ENCODE peak calls at places on chromosomes 2 and 18, in eight cellular contexts. A, P, G, S, C, N, V and I are unnamed samples.

GRCh38 chr2:112195167-112195766 is 57.1 kb downstream of the FBLN7 start:
- DNase-seq in A (no peak), P (no peak), G (no peak), S (no peak), C (no peak), N (no peak), V (no peak), I (no peak)

GRCh38 chr2:185208261-185208660 is 530.3 kb upstream of the FSIP2 start:
- DNase-seq in A (no peak), P (no peak), G (peak), S (no peak), C (no peak), N (peak), V (no peak), I (no peak)

GRCh38 chr18:55657572-55658331 is 69.8 kb upstream of the TCF4 start:
- DNase-seq in A (no peak), P (no peak), G (no peak), S (no peak), C (no peak), N (no peak), V (no peak), I (no peak)

GRCh38 chr2:104919127-104919526 is 65.2 kb downstream of the POU3F3 start:
- DNase-seq in A (no peak), P (no peak), G (no peak), S (no peak), C (no peak), N (no peak), V (no peak), I (no peak)

GRCh38 chr2:74333175-74333574 is 10.0 kb downstream of the SLC4A5 start:
- DNase-seq in A (peak), P (no peak), G (no peak), S (no peak), C (no peak), N (peak), V (no peak), I (no peak)

GRCh38 chr18:51157215-51157614 is 40.3 kb downstream of the MEX3C start:
- DNase-seq in A (no peak), P (no peak), G (no peak), S (no peak), C (no peak), N (no peak), V (no peak), I (no peak)

GRCh38 chr2:207481924-207482323 is 47.8 kb upstream of the CREB1 start:
- DNase-seq in A (no peak), P (no peak), G (no peak), S (no peak), C (no peak), N (no peak), V (no peak), I (no peak)

GRCh38 chr2:96240341-96241038 is 25.3 kb downstream of the TMEM127 start:
- DNase-seq in A (no peak), P (no peak), G (no peak), S (no peak), C (no peak), N (no peak), V (no peak), I (no peak)

GRCh38 chr18:46167971-46168370 is 63.8 kb downstream of the HAUS1 start:
- DNase-seq in A (no peak), P (no peak), G (no peak), S (peak), C (no peak), N (no peak), V (peak), I (no peak)

DNA sequence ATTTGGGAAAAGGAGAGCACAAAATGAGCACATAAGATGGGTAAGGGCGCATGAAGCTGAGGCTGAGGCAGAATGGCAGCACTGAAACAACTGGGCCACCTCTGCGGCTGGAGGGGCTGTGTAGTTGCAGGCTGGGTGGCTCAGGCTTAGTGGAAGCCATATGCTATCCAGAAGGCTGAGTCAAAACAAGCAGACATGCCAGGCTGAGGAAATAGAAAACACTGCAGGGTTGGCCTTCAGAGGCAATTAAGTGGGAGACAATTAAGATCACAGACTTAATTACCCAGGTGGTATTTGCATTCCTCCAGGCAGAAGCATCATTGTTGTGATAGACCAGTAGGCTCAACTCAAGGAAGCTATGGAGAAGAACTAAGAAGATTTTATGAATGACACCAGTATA is 11.4 kb upstream of the XPO1 start:
- DNase-seq in A (no peak), P (no peak), G (no peak), S (no peak), C (no peak), N (no peak), V (no peak), I (peak)
- TF ChIP-seq CTCF in A (no peak), P (no peak), G (no peak), S (no peak), C (no peak), N (no peak), V (no peak), I (no peak)

DNA sequence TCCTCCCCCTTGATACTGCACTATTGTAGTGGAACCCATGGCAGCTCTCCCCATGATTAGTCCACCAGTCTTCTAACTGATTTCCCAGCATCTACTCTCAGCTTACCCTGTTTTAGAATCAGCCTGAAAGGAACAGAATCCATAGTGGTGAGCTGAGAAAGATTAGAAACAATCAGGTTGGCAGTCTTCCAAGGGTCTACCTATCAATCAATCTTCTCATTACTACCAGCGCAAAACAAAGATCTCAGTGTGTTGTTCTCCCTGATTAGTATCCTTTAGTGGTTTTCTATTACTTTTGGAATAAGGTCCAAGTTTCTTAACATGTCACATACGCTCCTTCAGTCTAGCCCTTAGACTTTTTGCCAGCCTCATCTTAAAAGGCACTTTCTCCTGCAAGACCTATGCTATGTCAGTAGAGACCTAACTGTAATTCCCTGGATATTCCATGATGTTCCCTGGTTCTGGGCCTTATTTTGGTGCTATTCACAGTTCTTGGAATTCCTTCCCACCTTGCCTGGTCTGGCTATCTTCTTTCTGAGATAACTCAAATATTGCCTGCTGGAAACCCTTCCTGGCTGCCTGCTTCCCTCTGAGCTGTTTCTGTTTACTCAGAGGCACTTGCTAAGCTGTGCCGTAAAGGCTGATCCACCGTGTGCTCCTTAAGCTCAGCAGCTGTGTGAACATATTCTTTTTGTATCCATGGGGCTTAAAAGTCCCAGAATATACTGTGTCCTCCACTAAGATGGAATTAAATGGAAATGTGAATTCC is 32.6 kb downstream of the LAMA3 start:
- DNase-seq in A (peak), P (no peak), G (no peak), S (no peak), C (no peak), N (peak), V (no peak), I (no peak)
- TF ChIP-seq CTCF in A (no peak), P (no peak), G (no peak), S (no peak), C (no peak), N (no peak), V (no peak), I (no peak)

GRCh38 chr2:166060191-166060590 is 67.6 kb downstream of the SCN1A start:
- DNase-seq in A (no peak), P (no peak), G (no peak), S (no peak), C (no peak), N (no peak), V (no peak), I (no peak)

DNA sequence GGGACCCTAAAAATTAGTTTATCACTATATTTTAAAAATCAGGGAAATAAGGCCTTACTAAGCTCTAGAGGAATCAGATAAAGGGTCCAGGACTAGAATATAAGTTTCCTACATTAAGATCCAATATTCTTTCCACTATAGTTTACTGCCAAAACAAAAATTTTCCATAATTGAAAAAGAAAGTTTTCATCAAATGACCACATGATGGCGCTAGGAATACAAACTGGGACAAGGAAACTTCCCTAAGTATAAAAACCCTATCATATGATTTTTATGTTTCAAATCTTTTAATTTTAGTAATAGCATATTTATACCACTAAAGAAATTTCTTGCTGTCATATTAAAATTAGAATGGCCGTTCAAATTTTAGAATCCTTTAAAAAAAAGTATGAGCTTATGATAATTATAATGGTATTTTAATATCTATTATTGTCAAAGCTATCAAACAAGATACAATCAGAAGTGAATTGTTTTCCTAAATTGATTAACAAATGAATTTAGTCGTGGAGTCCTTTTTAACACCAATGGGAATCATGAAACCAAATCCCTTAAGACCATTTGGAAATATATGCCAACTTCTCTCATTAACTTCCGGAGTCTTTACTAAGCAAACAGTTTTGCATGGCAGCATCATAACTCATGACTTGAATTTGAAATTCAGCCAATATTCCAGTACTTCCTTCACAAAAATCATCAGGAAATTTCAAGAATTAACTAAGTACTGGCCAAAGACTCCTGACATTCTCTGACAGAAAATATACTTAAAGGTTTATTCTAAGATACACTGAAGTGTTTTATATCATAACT is 70.3 kb downstream of the SCN1A start:
- DNase-seq in A (peak), P (no peak), G (no peak), S (no peak), C (no peak), N (no peak), V (no peak), I (no peak)
- TF ChIP-seq CTCF in A (peak), P (no peak), G (peak), S (peak), C (no peak), N (peak), V (peak), I (peak)

DNA sequence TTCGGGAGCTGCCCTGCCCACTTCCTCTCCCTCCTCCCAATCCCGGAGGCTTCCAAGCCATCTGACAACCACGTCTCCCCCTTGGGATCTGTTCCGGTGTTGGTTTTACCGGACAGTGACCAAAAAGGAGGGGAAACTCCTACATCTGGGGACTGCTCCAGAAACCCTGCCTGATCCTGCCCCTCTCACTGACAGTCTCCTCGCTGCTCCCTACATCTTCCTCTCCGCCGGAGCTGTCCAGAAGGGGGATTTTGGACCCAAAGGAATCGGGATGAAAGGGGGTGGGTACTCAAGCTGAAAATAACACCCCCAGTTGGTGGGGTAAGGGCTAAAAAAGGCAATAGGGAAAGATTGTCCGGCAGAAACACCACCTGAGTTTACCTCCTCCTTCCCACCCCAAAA is 1.5 kb downstream of the INO80D start:
- DNase-seq in A (peak), P (no peak), G (peak), S (peak), C (peak), N (peak), V (no peak), I (no peak)
- TF ChIP-seq CTCF in A (no peak), P (no peak), G (peak), S (no peak), C (no peak), N (peak), V (no peak), I (no peak)

GRCh38 chr2:43169091-43169936 is 57.1 kb downstream of the ZFP36L2 start:
- DNase-seq in A (no peak), P (no peak), G (no peak), S (peak), C (no peak), N (no peak), V (peak), I (no peak)

GRCh38 chr2:43168016-43168369 is 58.4 kb downstream of the ZFP36L2 start:
- DNase-seq in A (no peak), P (no peak), G (no peak), S (no peak), C (no peak), N (no peak), V (no peak), I (no peak)

GRCh38 chr2:43170733-43171101 is 55.7 kb downstream of the ZFP36L2 start:
- DNase-seq in A (no peak), P (no peak), G (no peak), S (no peak), C (no peak), N (no peak), V (no peak), I (no peak)

GRCh38 chr2:43171789-43172188 is 54.6 kb downstream of the ZFP36L2 start:
- DNase-seq in A (peak), P (no peak), G (no peak), S (no peak), C (peak), N (peak), V (no peak), I (no peak)

DNA sequence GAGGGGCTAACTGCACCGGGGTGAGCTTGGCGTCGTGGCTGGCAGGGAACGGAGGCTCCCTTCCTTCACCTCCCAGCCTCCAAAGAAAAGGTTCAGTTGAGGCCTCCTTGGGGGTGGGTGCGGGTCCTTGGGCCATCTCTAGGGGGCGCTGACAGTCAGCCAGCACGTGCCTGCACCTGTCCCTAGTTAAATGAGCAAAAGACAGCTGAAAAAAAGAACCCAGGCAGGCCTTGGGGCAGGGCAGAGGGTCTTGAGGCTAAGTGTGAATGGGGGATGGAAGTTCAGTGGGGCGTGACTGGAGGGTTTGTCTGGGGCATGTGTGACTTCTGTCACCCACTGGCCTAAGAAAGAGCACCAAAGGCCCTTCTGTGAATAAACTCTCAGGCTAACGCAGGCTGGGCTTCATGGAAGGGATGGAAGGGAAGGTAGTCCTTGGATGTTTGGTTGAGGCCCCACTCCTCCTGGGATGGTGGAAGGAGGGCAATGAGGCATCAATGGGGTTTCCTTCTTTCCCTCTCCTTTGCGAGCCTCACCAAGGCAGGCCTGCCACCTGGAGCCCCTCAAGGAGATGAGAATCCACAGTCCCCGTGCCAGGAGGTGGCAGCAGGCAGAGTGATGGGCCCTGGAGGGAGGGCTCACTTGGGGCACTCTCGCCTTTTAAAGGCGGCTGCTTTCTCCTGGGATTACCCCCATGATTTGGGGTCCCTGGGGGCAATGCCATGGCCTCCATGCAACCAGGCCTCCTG is 56.2 kb downstream of the ZFP36L2 start:
- DNase-seq in A (no peak), P (peak), G (peak), S (peak), C (no peak), N (no peak), V (peak), I (no peak)
- TF ChIP-seq CTCF in A (peak), P (peak), G (peak), S (peak), C (no peak), N (peak), V (peak), I (peak)